ENCODE peak calls at places on chromosome 19, in six cellular contexts. C is HepG2, S is HCT116, F is K562, Y is GM12878, K is H1. U is an unnamed sample. For H3K4me1, the result is how much of the 10 kb centered on the place peaks cover.

GRCh38 chr19:16374436-16374835 is 49.8 kb downstream of the KLF2 start:
- DNase-seq in C (no peak), S (no peak), F (no peak), Y (no peak), K (no peak), U (no peak)

GRCh38 chr19:15154002-15154612 is 46.7 kb downstream of the NOTCH3 start:
- DNase-seq in C (peak), S (peak), F (peak), Y (no peak), K (peak), U (no peak)

GRCh38 chr19:32336259-32337111 is 8.9 kb upstream of the ZNF507 start:
- DNase-seq in C (peak), S (no peak), F (no peak), Y (no peak), K (no peak), U (no peak)

GRCh38 chr19:32662186-32662585 is 12.8 kb downstream of the ANKRD27 start:
- DNase-seq in C (no peak), S (no peak), F (no peak), Y (no peak), K (no peak), U (no peak)

GRCh38 chr19:51511353-51511752 is 9.8 kb upstream of the SIGLEC12 start:
- DNase-seq in C (peak), S (peak), F (peak), Y (no peak), K (no peak), U (peak)

GRCh38 chr19:14507704-14508246 is 10.4 kb downstream of the DNAJB1 start:
- DNase-seq in C (peak), S (no peak), F (no peak), Y (no peak), K (no peak), U (no peak)

GRCh38 chr19:45322311-45322710 is 364 bp downstream of the CKM start:
- DNase-seq in C (peak), S (no peak), F (no peak), Y (no peak), K (no peak), U (no peak)

GRCh38 chr19:17681505-17682125 is 6.5 kb downstream of the UNC13A start:
- DNase-seq in C (no peak), S (no peak), F (peak), Y (no peak), K (peak), U (no peak)

GRCh38 chr19:30175987-30176386 is 196.2 kb upstream of the ZNF536 start:
- DNase-seq in C (no peak), S (no peak), F (no peak), Y (no peak), K (no peak), U (no peak)

GRCh38 chr19:18232540-18233223 is 6.4 kb upstream of the PDE4C start:
- DNase-seq in C (no peak), S (no peak), F (peak), Y (no peak), K (peak), U (peak)

GRCh38 chr19:10116866-10117616 is 2.7 kb downstream of the EIF3G start:
- DNase-seq in C (no peak), S (no peak), F (no peak), Y (no peak), K (no peak), U (no peak)

GRCh38 chr19:35353635-35354034 is 4.6 kb upstream of the FFAR3 start:
- DNase-seq in C (no peak), S (no peak), F (no peak), Y (no peak), K (peak), U (no peak)

GRCh38 chr19:16248380-16249023 is 50.8 kb downstream of the AP1M1 start:
- DNase-seq in C (no peak), S (no peak), F (no peak), Y (no peak), K (no peak), U (no peak)

GRCh38 chr19:51441410-51442390 is 16.6 kb downstream of the SIGLEC8 start:
- DNase-seq in C (no peak), S (no peak), F (peak), Y (peak), K (no peak), U (no peak)

GRCh38 chr19:17873661-17874422 is 2.1 kb downstream of the SLC5A5 start:
- DNase-seq in C (no peak), S (peak), F (peak), Y (no peak), K (peak), U (peak)

GRCh38 chr19:15199652-15200574 is 882 bp downstream of the NOTCH3 start:
- DNase-seq in C (no peak), S (no peak), F (peak), Y (no peak), K (peak), U (peak)

GRCh38 chr19:49573451-49573850 is 6.9 kb downstream of the NOSIP start:
- DNase-seq in C (no peak), S (no peak), F (no peak), Y (no peak), K (no peak), U (no peak)

GRCh38 chr19:40705950-40706619 is 10.6 kb downstream of the COQ8B start:
- DNase-seq in C (no peak), S (no peak), F (no peak), Y (no peak), K (no peak), U (no peak)

GRCh38 chr19:42197375-42197817 is 20.1 kb downstream of the DEDD2 start:
- DNase-seq in C (no peak), S (no peak), F (no peak), Y (no peak), K (no peak), U (no peak)

GRCh38 chr19:14413765-14414171 is 5.4 kb downstream of the DDX39A start:
- DNase-seq in C (no peak), S (no peak), F (no peak), Y (no peak), K (no peak), U (no peak)

GRCh38 chr19:45771331-45771933 is 2.4 kb upstream of the SIX5 start:
- DNase-seq in C (no peak), S (no peak), F (no peak), Y (no peak), K (peak), U (no peak)

GRCh38 chr19:3229888-3230496 is 5.5 kb downstream of the CELF5 start:
- DNase-seq in C (no peak), S (no peak), F (no peak), Y (no peak), K (no peak), U (no peak)

GRCh38 chr19:18208098-18208951 is 4.5 kb upstream of the RAB3A start:
- DNase-seq in C (no peak), S (no peak), F (peak), Y (no peak), K (peak), U (no peak)

GRCh38 chr19:43527860-43528622 is 1.0 kb upstream of the ETHE1 start:
- DNase-seq in C (no peak), S (no peak), F (peak), Y (no peak), K (no peak), U (no peak)

GRCh38 chr19:52527954-52528326 is 472 bp downstream of the ZNF808 start:
- DNase-seq in C (no peak), S (no peak), F (peak), Y (no peak), K (peak), U (no peak)

GRCh38 chr19:31418055-31418454 is 68.8 kb upstream of the TSHZ3 start:
- DNase-seq in C (no peak), S (no peak), F (no peak), Y (no peak), K (peak), U (no peak)

GRCh38 chr19:49347191-49347590 is 12.0 kb downstream of the CD37 start:
- DNase-seq in C (no peak), S (no peak), F (no peak), Y (no peak), K (no peak), U (no peak)

GRCh38 chr19:55075366-55075998 is at the start of gene EPS8L1:
- DNase-seq in C (no peak), S (no peak), F (no peak), Y (no peak), K (peak), U (no peak)

GRCh38 chr19:21568816-21569496 is 63.6 kb downstream of the ZNF429 start:
- DNase-seq in C (no peak), S (no peak), F (no peak), Y (no peak), K (no peak), U (no peak)

GRCh38 chr19:41795031-41795461 is 1.3 kb upstream of the CEACAM3 start:
- DNase-seq in C (peak), S (peak), F (peak), Y (peak), K (peak), U (peak)

GRCh38 chr19:55857149-55857548 is 20.8 kb downstream of the NLRP4 start:
- DNase-seq in C (no peak), S (no peak), F (no peak), Y (peak), K (no peak), U (no peak)

GRCh38 chr19:18051887-18052286 is 34.8 kb downstream of the IL12RB1 start:
- DNase-seq in C (no peak), S (no peak), F (no peak), Y (no peak), K (no peak), U (no peak)

GRCh38 chr19:46481187-46481586 is 9.8 kb upstream of the PNMA8A start:
- DNase-seq in C (no peak), S (no peak), F (no peak), Y (no peak), K (no peak), U (no peak)

GRCh38 chr19:23406716-23407115 is 11.4 kb upstream of the ZNF91 start:
- DNase-seq in C (no peak), S (no peak), F (no peak), Y (no peak), K (no peak), U (no peak)

GRCh38 chr19:3065675-3066357 is 3.5 kb upstream of the TLE5 start:
- DNase-seq in C (peak), S (no peak), F (no peak), Y (peak), K (no peak), U (no peak)

GRCh38 chr19:10991076-10991475 is 30.2 kb downstream of the SMARCA4 start:
- DNase-seq in C (no peak), S (no peak), F (no peak), Y (no peak), K (no peak), U (no peak)

GRCh38 chr19:17579523-17580244 is 24.2 kb downstream of the COLGALT1 start:
- DNase-seq in C (no peak), S (peak), F (peak), Y (no peak), K (peak), U (peak)

GRCh38 chr19:6676288-6676687 is 6.3 kb upstream of the TNFSF14 start:
- DNase-seq in C (no peak), S (no peak), F (no peak), Y (no peak), K (no peak), U (no peak)

GRCh38 chr19:18523841-18524240 is 2.0 kb upstream of the ELL start:
- DNase-seq in C (peak), S (no peak), F (no peak), Y (no peak), K (no peak), U (no peak)

GRCh38 chr19:38663156-38663651 is 15.8 kb downstream of the ACTN4 start:
- DNase-seq in C (no peak), S (no peak), F (no peak), Y (no peak), K (no peak), U (no peak)
- H3K4me1 ChIP-seq in C (half or more), S (half or more), F (half or more), Y (under half), K (half or more), U (under half)

GRCh38 chr19:791605-792360 is 5.5 kb upstream of the PTBP1 start:
- DNase-seq in C (no peak), S (no peak), F (peak), Y (no peak), K (no peak), U (no peak)

GRCh38 chr19:789473-790052 is 7.7 kb upstream of the PTBP1 start:
- DNase-seq in C (peak), S (no peak), F (no peak), Y (no peak), K (no peak), U (no peak)

GRCh38 chr19:787551-787950 is 9.7 kb upstream of the PTBP1 start:
- DNase-seq in C (no peak), S (no peak), F (no peak), Y (no peak), K (no peak), U (no peak)

GRCh38 chr19:790971-791604 is 6.2 kb upstream of the PTBP1 start:
- DNase-seq in C (no peak), S (no peak), F (peak), Y (no peak), K (no peak), U (no peak)

GRCh38 chr19:788821-789472 is 8.3 kb upstream of the PTBP1 start:
- DNase-seq in C (peak), S (no peak), F (peak), Y (no peak), K (peak), U (no peak)
- TF ChIP-seq ZNF274 in C (no peak), S (no peak), F (no peak), Y (no peak), K (no peak), U (no peak)

GRCh38 chr19:33754361-33754760 is 42.3 kb upstream of the KCTD15 start:
- DNase-seq in C (no peak), S (no peak), F (no peak), Y (no peak), K (no peak), U (no peak)

GRCh38 chr19:33752945-33753344 is 43.7 kb upstream of the KCTD15 start:
- DNase-seq in C (no peak), S (no peak), F (no peak), Y (no peak), K (no peak), U (no peak)

GRCh38 chr19:33750587-33751385 is 45.9 kb upstream of the KCTD15 start:
- DNase-seq in C (no peak), S (no peak), F (no peak), Y (no peak), K (no peak), U (no peak)

GRCh38 chr19:33751386-33751770 is 45.3 kb upstream of the KCTD15 start:
- DNase-seq in C (no peak), S (no peak), F (no peak), Y (no peak), K (no peak), U (no peak)

DNA sequence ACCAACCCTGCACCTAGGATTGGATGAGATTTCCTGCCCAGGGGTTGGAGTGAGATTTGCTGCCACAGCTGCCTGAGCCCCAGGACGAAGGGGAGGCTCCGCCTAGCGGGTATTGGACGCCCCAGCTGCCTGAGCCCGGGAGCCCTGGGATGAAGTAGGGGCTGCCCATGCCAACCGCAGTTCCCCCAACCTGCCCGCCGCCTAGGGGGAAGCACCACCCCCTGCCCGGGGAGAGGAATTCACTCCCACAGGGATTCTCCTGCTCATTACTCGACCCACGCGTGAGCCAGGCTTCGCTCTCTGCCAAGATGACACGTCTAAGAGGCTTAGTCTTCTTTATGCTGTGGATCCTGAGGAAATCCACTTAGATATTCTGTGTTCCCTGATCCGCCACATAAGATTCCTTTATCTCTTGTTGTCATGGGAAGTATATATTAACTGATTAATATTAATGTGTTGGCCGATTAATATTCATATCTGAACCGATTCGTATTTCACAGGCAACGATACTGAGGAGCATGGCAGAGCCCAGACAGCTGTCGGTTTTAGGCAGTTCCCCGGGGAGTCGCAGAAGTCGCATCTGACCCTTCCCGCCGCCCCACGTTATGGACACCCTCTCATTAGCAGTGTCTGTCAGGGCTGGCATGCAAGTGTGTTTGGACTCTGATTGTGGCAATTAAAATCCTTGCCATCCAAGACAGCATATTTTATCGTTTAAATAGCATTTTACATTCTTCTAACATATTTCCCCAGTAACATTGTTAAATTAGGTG is 44.5 kb upstream of the KCTD15 start:
- DNase-seq in C (no peak), S (no peak), F (no peak), Y (no peak), K (no peak), U (no peak)
- H3K9ac ChIP-seq in C (no peak), S (no peak), F (no peak), Y (no peak), K (no peak), U (no peak)

GRCh38 chr19:13035820-13036365 is 40.6 kb downstream of the NFIX start:
- DNase-seq in C (no peak), S (no peak), F (no peak), Y (no peak), K (no peak), U (no peak)

GRCh38 chr19:13034636-13035035 is 39.4 kb downstream of the NFIX start:
- DNase-seq in C (no peak), S (no peak), F (no peak), Y (no peak), K (no peak), U (no peak)

GRCh38 chr19:13037161-13037560 is 41.9 kb downstream of the NFIX start:
- DNase-seq in C (no peak), S (no peak), F (no peak), Y (no peak), K (no peak), U (no peak)

GRCh38 chr19:13037718-13038117 is 42.4 kb downstream of the NFIX start:
- DNase-seq in C (no peak), S (no peak), F (no peak), Y (no peak), K (no peak), U (no peak)

DNA sequence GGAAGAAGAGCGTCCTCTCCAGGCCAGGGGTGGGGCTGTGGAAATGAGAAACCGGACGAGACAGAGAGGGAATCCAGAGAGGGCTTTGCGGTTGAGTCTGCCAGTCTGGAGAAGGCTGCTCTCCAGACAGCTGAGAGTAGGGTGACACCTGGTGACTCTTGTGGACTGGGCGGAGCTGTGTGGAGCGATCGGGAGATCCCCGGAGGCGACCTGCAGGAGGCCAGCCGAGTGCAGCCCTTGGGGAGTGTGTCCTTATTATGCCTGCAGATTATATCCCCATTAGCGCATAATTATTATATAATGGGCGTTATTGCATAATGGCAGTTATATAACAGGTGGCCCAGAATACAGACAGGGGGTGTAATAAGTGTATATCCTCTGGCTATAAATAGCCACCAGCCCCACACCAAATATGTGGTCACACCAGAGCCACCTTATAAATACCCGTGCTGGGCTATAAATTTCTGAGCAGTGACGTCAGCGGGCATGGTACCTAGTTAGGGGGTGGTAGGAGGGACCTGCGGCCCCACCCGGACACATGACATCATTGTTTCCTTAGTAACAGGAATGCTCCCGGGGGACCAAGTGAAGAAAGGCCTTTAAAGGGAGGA is 41.2 kb downstream of the NFIX start:
- DNase-seq in C (no peak), S (peak), F (peak), Y (no peak), K (no peak), U (no peak)
- H3K4me1 ChIP-seq in C (half or more), S (half or more), F (under half), Y (under half), K (under half), U (under half)

GRCh38 chr19:1862424-1863307 is 713 bp downstream of the KLF16 start:
- DNase-seq in C (no peak), S (no peak), F (peak), Y (no peak), K (peak), U (no peak)
- TF ChIP-seq ZNF274 in C (no peak), S (no peak), F (no peak), Y (no peak), K (no peak), U (no peak)

DNA sequence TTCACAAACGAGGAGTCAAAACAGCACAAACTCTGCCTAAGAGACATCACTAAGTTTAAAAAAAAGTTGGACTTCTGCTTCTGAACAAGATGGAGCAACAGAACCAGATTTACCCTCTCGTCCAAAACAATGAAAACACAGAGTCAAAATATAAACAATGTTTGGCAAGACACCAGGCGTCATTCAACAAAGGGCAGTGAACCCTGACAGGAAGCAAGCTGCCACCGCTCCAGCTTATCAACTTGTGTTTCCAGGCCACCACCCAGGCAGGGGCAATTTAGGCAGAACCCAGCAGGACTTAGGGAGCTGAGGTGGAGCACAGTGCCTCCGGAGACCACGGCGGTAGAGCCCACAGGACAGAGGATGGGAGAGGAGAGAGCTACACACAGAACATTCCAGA is 8.6 kb upstream of the NAPA start:
- DNase-seq in C (peak), S (no peak), F (no peak), Y (no peak), K (no peak), U (no peak)
- H3K9ac ChIP-seq in C (no peak), S (no peak), F (no peak), Y (no peak), K (no peak), U (no peak)

U was measured in NT2/D1.